ENCODE peak calls at places on chromosomes 16 and 17, in five cellular contexts. M is hypothalamus, K is thoracic aorta, W is HS-5, Y is mucosa of gallbladder. T is an unnamed sample.

GRCh38 chr16:54431041-54431996 is 144.7 kb upstream of the IRX3 start:
- DNase-seq in M (no peak), Y (no peak), K (no peak), W (peak), T (peak)

GRCh38 chr17:77404812-77405581 is 264.2 kb downstream of the SEC14L1 start:
- DNase-seq in Y (peak), M (no peak), W (peak), K (no peak), T (peak)

GRCh38 chr17:68611353-68612227 is 10.4 kb upstream of the FAM20A start:
- DNase-seq in W (no peak), Y (no peak), M (no peak), K (no peak), T (no peak)

GRCh38 chr17:21289175-21289901 is 4.8 kb downstream of the MAP2K3 start:
- DNase-seq in K (no peak), M (no peak), Y (no peak), W (no peak), T (no peak)

GRCh38 chr17:58383892-58384462 is 32.0 kb upstream of the SUPT4H1 start:
- DNase-seq in Y (peak), K (no peak), W (no peak), M (no peak), T (no peak)

GRCh38 chr16:87335306-87335967 is 18.2 kb upstream of the C16orf95 start:
- DNase-seq in W (no peak), M (no peak), Y (no peak), K (no peak), T (no peak)

GRCh38 chr17:81123052-81124048 is 42.0 kb upstream of the PVALEF start:
- DNase-seq in W (no peak), M (no peak), K (no peak), Y (no peak), T (no peak)

GRCh38 chr16:57694556-57695377 is at the start of gene DRC7:
- DNase-seq in Y (peak), W (peak), K (no peak), M (peak), T (no peak)

GRCh38 chr16:28063047-28063521 is 430 bp downstream of the GSG1L start:
- DNase-seq in K (no peak), Y (no peak), W (no peak), M (no peak), T (no peak)

GRCh38 chr17:69213059-69213813 is 15.4 kb downstream of the ABCA10 start:
- DNase-seq in M (no peak), Y (no peak), W (no peak), K (no peak), T (no peak)

GRCh38 chr17:80270836-80271235 is 10.2 kb downstream of the RNF213 start:
- DNase-seq in K (no peak), M (no peak), Y (no peak), W (no peak), T (no peak)

GRCh38 chr16:57265850-57266530 is 18.5 kb downstream of the PLLP start:
- DNase-seq in W (no peak), Y (peak), K (no peak), M (no peak), T (no peak)

GRCh38 chr17:57455063-57455914 is 199.0 kb downstream of the MSI2 start:
- DNase-seq in M (no peak), K (no peak), W (no peak), Y (no peak), T (no peak)

GRCh38 chr17:4938670-4939553 is 934 bp downstream of the SLC25A11 start:
- DNase-seq in K (no peak), Y (no peak), M (no peak), W (no peak), T (no peak)

GRCh38 chr17:20111538-20111937 is 102.4 kb downstream of the SPECC1 start:
- DNase-seq in W (no peak), M (no peak), K (no peak), Y (no peak), T (no peak)

GRCh38 chr17:64780096-64781012 is 118.2 kb upstream of the SMURF2 start:
- DNase-seq in Y (peak), K (no peak), M (no peak), W (no peak), T (no peak)

GRCh38 chr16:28136751-28137434 is 73.4 kb upstream of the GSG1L start:
- DNase-seq in Y (no peak), M (no peak), K (no peak), W (no peak), T (no peak)

GRCh38 chr16:78742501-78743283 is 643.2 kb downstream of the WWOX start:
- DNase-seq in Y (peak), K (no peak), W (no peak), M (no peak), T (peak)

GRCh38 chr17:15122857-15123256 is 142.3 kb downstream of the PMP22 start:
- DNase-seq in M (no peak), W (no peak), Y (no peak), K (no peak), T (no peak)

GRCh38 chr17:34617398-34617797 is 38.0 kb downstream of the TMEM132E start:
- DNase-seq in K (no peak), W (no peak), M (no peak), Y (no peak), T (no peak)

GRCh38 chr16:85419503-85420408 is 193.4 kb upstream of the GSE1 start:
- DNase-seq in Y (no peak), K (no peak), M (no peak), W (no peak), T (no peak)

GRCh38 chr17:57586099-57586702 is 158.9 kb downstream of the CCDC182 start:
- DNase-seq in Y (no peak), K (no peak), M (no peak), W (no peak), T (no peak)